ENCODE peak calls at places on chromosomes 7 and 10, in ten cellular contexts. One of them, this sample, is unnamed.

GRCh38 chr10:20608503-20608902 is 288.6 kb downstream of the NEBL start:
- DNase-seq in activated B cell treated with CpG ODN at 0.5 μM for 24 hours: no peak
- DNase-seq in progenitor cell of endocrine pancreas: no peak
- DNase-seq in activated naive CD4-positive, alpha-beta T cell treated with anti-CD3 and anti-CD28 coated beads, Interleukin-2, amount 10 ng/mL, durations not matched to agents 7 days and 5 days: no peak
- DNase-seq in NCI-H2029: no peak
- DNase-seq in NCI-H460: no peak
- DNase-seq in AG09319: no peak
- DNase-seq in activated CD8-positive, alpha-beta memory T cell treated with anti-CD3 and anti-CD28 coated beads for 24 hours: no peak
- DNase-seq in sciatic nerve: no peak
- DNase-seq in cardiac muscle cell: no peak
- DNase-seq in this sample: no peak

GRCh38 chr10:67664936-67665335 is 31.1 kb downstream of the CTNNA3 start:
- DNase-seq in activated B cell treated with CpG ODN at 0.5 μM for 24 hours: no peak
- DNase-seq in progenitor cell of endocrine pancreas: no peak
- DNase-seq in activated naive CD4-positive, alpha-beta T cell treated with anti-CD3 and anti-CD28 coated beads, Interleukin-2, amount 10 ng/mL, durations not matched to agents 7 days and 5 days: no peak
- DNase-seq in NCI-H2029: no peak
- DNase-seq in NCI-H460: no peak
- DNase-seq in AG09319: no peak
- DNase-seq in activated CD8-positive, alpha-beta memory T cell treated with anti-CD3 and anti-CD28 coated beads for 24 hours: no peak
- DNase-seq in sciatic nerve: no peak
- DNase-seq in cardiac muscle cell: no peak
- DNase-seq in this sample: no peak

GRCh38 chr7:20651960-20652544 is 36.6 kb downstream of the ABCB5 start:
- DNase-seq in activated B cell treated with CpG ODN at 0.5 μM for 24 hours: no peak
- DNase-seq in progenitor cell of endocrine pancreas: no peak
- DNase-seq in activated naive CD4-positive, alpha-beta T cell treated with anti-CD3 and anti-CD28 coated beads, Interleukin-2, amount 10 ng/mL, durations not matched to agents 7 days and 5 days: no peak
- DNase-seq in NCI-H2029: no peak
- DNase-seq in NCI-H460: peak; percentile 20
- DNase-seq in AG09319: no peak
- DNase-seq in activated CD8-positive, alpha-beta memory T cell treated with anti-CD3 and anti-CD28 coated beads for 24 hours: no peak
- DNase-seq in sciatic nerve: no peak
- DNase-seq in cardiac muscle cell: peak; percentile 10
- DNase-seq in this sample: no peak

GRCh38 chr7:78112488-78112887 is 313.9 kb downstream of the PHTF2 start:
- DNase-seq in activated B cell treated with CpG ODN at 0.5 μM for 24 hours: no peak
- DNase-seq in progenitor cell of endocrine pancreas: no peak
- DNase-seq in activated naive CD4-positive, alpha-beta T cell treated with anti-CD3 and anti-CD28 coated beads, Interleukin-2, amount 10 ng/mL, durations not matched to agents 7 days and 5 days: no peak
- DNase-seq in NCI-H2029: no peak
- DNase-seq in NCI-H460: no peak
- DNase-seq in AG09319: no peak
- DNase-seq in activated CD8-positive, alpha-beta memory T cell treated with anti-CD3 and anti-CD28 coated beads for 24 hours: no peak
- DNase-seq in sciatic nerve: no peak
- DNase-seq in cardiac muscle cell: no peak
- DNase-seq in this sample: no peak

GRCh38 chr10:129807211-129807610 is 156.9 kb downstream of the EBF3 start:
- DNase-seq in activated B cell treated with CpG ODN at 0.5 μM for 24 hours: no peak
- DNase-seq in progenitor cell of endocrine pancreas: no peak
- DNase-seq in activated naive CD4-positive, alpha-beta T cell treated with anti-CD3 and anti-CD28 coated beads, Interleukin-2, amount 10 ng/mL, durations not matched to agents 7 days and 5 days: no peak
- DNase-seq in NCI-H2029: no peak
- DNase-seq in NCI-H460: no peak
- DNase-seq in AG09319: no peak
- DNase-seq in activated CD8-positive, alpha-beta memory T cell treated with anti-CD3 and anti-CD28 coated beads for 24 hours: no peak
- DNase-seq in sciatic nerve: no peak
- DNase-seq in cardiac muscle cell: no peak
- DNase-seq in this sample: no peak

GRCh38 chr7:115850774-115851173 is 179.8 kb downstream of the TFEC start:
- DNase-seq in activated B cell treated with CpG ODN at 0.5 μM for 24 hours: no peak
- DNase-seq in progenitor cell of endocrine pancreas: no peak
- DNase-seq in activated naive CD4-positive, alpha-beta T cell treated with anti-CD3 and anti-CD28 coated beads, Interleukin-2, amount 10 ng/mL, durations not matched to agents 7 days and 5 days: no peak
- DNase-seq in NCI-H2029: no peak
- DNase-seq in NCI-H460: no peak
- DNase-seq in AG09319: no peak
- DNase-seq in activated CD8-positive, alpha-beta memory T cell treated with anti-CD3 and anti-CD28 coated beads for 24 hours: no peak
- DNase-seq in sciatic nerve: no peak
- DNase-seq in cardiac muscle cell: no peak
- DNase-seq in this sample: no peak

GRCh38 chr10:60172363-60172990 is 217.2 kb downstream of the ANK3 start:
- DNase-seq in activated B cell treated with CpG ODN at 0.5 μM for 24 hours: no peak
- DNase-seq in progenitor cell of endocrine pancreas: no peak
- DNase-seq in activated naive CD4-positive, alpha-beta T cell treated with anti-CD3 and anti-CD28 coated beads, Interleukin-2, amount 10 ng/mL, durations not matched to agents 7 days and 5 days: no peak
- DNase-seq in NCI-H2029: peak; percentile 49
- DNase-seq in NCI-H460: no peak
- DNase-seq in AG09319: no peak
- DNase-seq in activated CD8-positive, alpha-beta memory T cell treated with anti-CD3 and anti-CD28 coated beads for 24 hours: no peak
- DNase-seq in sciatic nerve: no peak
- DNase-seq in cardiac muscle cell: no peak
- DNase-seq in this sample: no peak

GRCh38 chr10:15879058-15879457 is 18.8 kb upstream of the MINDY3 start:
- DNase-seq in activated B cell treated with CpG ODN at 0.5 μM for 24 hours: no peak
- DNase-seq in progenitor cell of endocrine pancreas: no peak
- DNase-seq in activated naive CD4-positive, alpha-beta T cell treated with anti-CD3 and anti-CD28 coated beads, Interleukin-2, amount 10 ng/mL, durations not matched to agents 7 days and 5 days: peak; percentile 19
- DNase-seq in NCI-H2029: no peak
- DNase-seq in NCI-H460: peak; percentile 36
- DNase-seq in AG09319: no peak
- DNase-seq in activated CD8-positive, alpha-beta memory T cell treated with anti-CD3 and anti-CD28 coated beads for 24 hours: no peak
- DNase-seq in sciatic nerve: no peak
- DNase-seq in cardiac muscle cell: peak; percentile 15
- DNase-seq in this sample: no peak

GRCh38 chr7:75922966-75923603 is 8.1 kb downstream of the POR start:
- DNase-seq in activated B cell treated with CpG ODN at 0.5 μM for 24 hours: no peak
- DNase-seq in progenitor cell of endocrine pancreas: no peak
- DNase-seq in activated naive CD4-positive, alpha-beta T cell treated with anti-CD3 and anti-CD28 coated beads, Interleukin-2, amount 10 ng/mL, durations not matched to agents 7 days and 5 days: no peak
- DNase-seq in NCI-H2029: no peak
- DNase-seq in NCI-H460: no peak
- DNase-seq in AG09319: no peak
- DNase-seq in activated CD8-positive, alpha-beta memory T cell treated with anti-CD3 and anti-CD28 coated beads for 24 hours: no peak
- DNase-seq in sciatic nerve: no peak
- DNase-seq in cardiac muscle cell: no peak
- DNase-seq in this sample: no peak

GRCh38 chr10:29828440-29828894 is 193.7 kb upstream of the SVIL start:
- DNase-seq in activated B cell treated with CpG ODN at 0.5 μM for 24 hours: no peak
- DNase-seq in progenitor cell of endocrine pancreas: no peak
- DNase-seq in activated naive CD4-positive, alpha-beta T cell treated with anti-CD3 and anti-CD28 coated beads, Interleukin-2, amount 10 ng/mL, durations not matched to agents 7 days and 5 days: no peak
- DNase-seq in NCI-H2029: no peak
- DNase-seq in NCI-H460: no peak
- DNase-seq in AG09319: no peak
- DNase-seq in activated CD8-positive, alpha-beta memory T cell treated with anti-CD3 and anti-CD28 coated beads for 24 hours: no peak
- DNase-seq in sciatic nerve: peak; percentile 66
- DNase-seq in cardiac muscle cell: no peak
- DNase-seq in this sample: no peak

GRCh38 chr10:35214607-35215020 is 88.0 kb downstream of the CREM start:
- DNase-seq in activated B cell treated with CpG ODN at 0.5 μM for 24 hours: no peak
- DNase-seq in progenitor cell of endocrine pancreas: no peak
- DNase-seq in activated naive CD4-positive, alpha-beta T cell treated with anti-CD3 and anti-CD28 coated beads, Interleukin-2, amount 10 ng/mL, durations not matched to agents 7 days and 5 days: no peak
- DNase-seq in NCI-H2029: no peak
- DNase-seq in NCI-H460: no peak
- DNase-seq in AG09319: no peak
- DNase-seq in activated CD8-positive, alpha-beta memory T cell treated with anti-CD3 and anti-CD28 coated beads for 24 hours: no peak
- DNase-seq in sciatic nerve: no peak
- DNase-seq in cardiac muscle cell: peak; percentile 62
- DNase-seq in this sample: no peak

GRCh38 chr10:58637372-58637771 is 124.7 kb downstream of the BICC1 start:
- DNase-seq in activated B cell treated with CpG ODN at 0.5 μM for 24 hours: no peak
- DNase-seq in progenitor cell of endocrine pancreas: no peak
- DNase-seq in activated naive CD4-positive, alpha-beta T cell treated with anti-CD3 and anti-CD28 coated beads, Interleukin-2, amount 10 ng/mL, durations not matched to agents 7 days and 5 days: no peak
- DNase-seq in NCI-H2029: no peak
- DNase-seq in NCI-H460: no peak
- DNase-seq in AG09319: peak; percentile 92
- DNase-seq in activated CD8-positive, alpha-beta memory T cell treated with anti-CD3 and anti-CD28 coated beads for 24 hours: no peak
- DNase-seq in sciatic nerve: no peak
- DNase-seq in cardiac muscle cell: no peak
- DNase-seq in this sample: no peak

This sample was measured in activated effector memory CD4-positive, alpha-beta T cell treated with anti-CD3 and anti-CD28 coated beads, Interleukin-2, amount 50 U/mL, for 16 hours.